ENCODE peak calls at places on chromosomes 4 and X, in four cellular contexts. O, S, L and P are unnamed samples. For H3K4me1, the result is how much of the 10 kb centered on the place peaks cover.

GRCh38 chrX:74349387-74349786 is 45.4 kb downstream of the ZCCHC13 start:
- DNase-seq in L (no peak), O (peak), S (no peak), P (no peak)

GRCh38 chr4:73103799-73104503 is 34.4 kb upstream of the COX18 start:
- DNase-seq in L (no peak), S (no peak), O (no peak), P (no peak)

GRCh38 chr4:2825740-2826139 is 17.9 kb upstream of the ADD1 start:
- DNase-seq in L (no peak), O (no peak), S (no peak), P (no peak)

GRCh38 chr4:152575533-152575932 is 39.6 kb upstream of the FBXW7 start:
- DNase-seq in S (no peak), O (no peak), L (no peak), P (no peak)

GRCh38 chrX:54357414-54358377 is at the start of gene WNK3:
- DNase-seq in O (peak), L (peak), S (peak), P (peak)

GRCh38 chrX:1384738-1385250 is 7.1 kb downstream of the SLC25A6 start:
- DNase-seq in O (no peak), S (no peak), L (no peak), P (peak)

GRCh38 chrX:120419465-120419864 is 49.6 kb downstream of the LAMP2 start:
- DNase-seq in O (no peak), L (no peak), S (no peak), P (no peak)

GRCh38 chr4:100819505-100819904 is 301.7 kb upstream of the EMCN start:
- DNase-seq in O (no peak), L (no peak), S (no peak), P (no peak)

GRCh38 chrX:30812326-30812725 is 76.7 kb downstream of the TAB3 start:
- DNase-seq in S (no peak), L (no peak), O (no peak), P (no peak)

GRCh38 chr4:128346054-128346716 is 58.6 kb upstream of the PGRMC2 start:
- DNase-seq in L (no peak), O (no peak), S (no peak), P (no peak)

GRCh38 chrX:53085661-53086229 is 3.6 kb downstream of the TSPYL2 start:
- DNase-seq in S (no peak), L (no peak), O (no peak), P (no peak)

GRCh38 chr4:80594696-80595095 is 259.2 kb downstream of the CFAP299 start:
- DNase-seq in S (no peak), L (no peak), O (no peak), P (no peak)

GRCh38 chr4:70788733-70789132 is 51.0 kb downstream of the GRSF1 start:
- DNase-seq in L (no peak), S (no peak), O (peak), P (no peak)

GRCh38 chr4:77599378-77599777 is 6.2 kb upstream of the CXCL13 start:
- DNase-seq in S (peak), O (no peak), L (no peak), P (no peak)
- H3K27ac ChIP-seq in S (no peak), O (no peak), L (no peak), P (no peak)

GRCh38 chr4:110617095-110617494 is 5.8 kb downstream of the PITX2 start:
- DNase-seq in O (no peak), S (no peak), L (no peak), P (no peak)

GRCh38 chr4:110619401-110620247 is 3.3 kb downstream of the PITX2 start:
- DNase-seq in S (no peak), O (peak), L (no peak), P (no peak)

GRCh38 chr4:110619001-110619350 is 3.9 kb downstream of the PITX2 start:
- DNase-seq in O (peak), L (no peak), S (no peak), P (no peak)

GRCh38 chr4:110616162-110617062 is 6.5 kb downstream of the PITX2 start:
- DNase-seq in S (no peak), O (no peak), L (no peak), P (no peak)

GRCh38 chr4:110618091-110619000 is 4.5 kb downstream of the PITX2 start:
- DNase-seq in O (peak), S (no peak), L (no peak), P (no peak)
- H3K4me1 ChIP-seq in O (under half), S (under half), L (half or more), P (under half)

DNA sequence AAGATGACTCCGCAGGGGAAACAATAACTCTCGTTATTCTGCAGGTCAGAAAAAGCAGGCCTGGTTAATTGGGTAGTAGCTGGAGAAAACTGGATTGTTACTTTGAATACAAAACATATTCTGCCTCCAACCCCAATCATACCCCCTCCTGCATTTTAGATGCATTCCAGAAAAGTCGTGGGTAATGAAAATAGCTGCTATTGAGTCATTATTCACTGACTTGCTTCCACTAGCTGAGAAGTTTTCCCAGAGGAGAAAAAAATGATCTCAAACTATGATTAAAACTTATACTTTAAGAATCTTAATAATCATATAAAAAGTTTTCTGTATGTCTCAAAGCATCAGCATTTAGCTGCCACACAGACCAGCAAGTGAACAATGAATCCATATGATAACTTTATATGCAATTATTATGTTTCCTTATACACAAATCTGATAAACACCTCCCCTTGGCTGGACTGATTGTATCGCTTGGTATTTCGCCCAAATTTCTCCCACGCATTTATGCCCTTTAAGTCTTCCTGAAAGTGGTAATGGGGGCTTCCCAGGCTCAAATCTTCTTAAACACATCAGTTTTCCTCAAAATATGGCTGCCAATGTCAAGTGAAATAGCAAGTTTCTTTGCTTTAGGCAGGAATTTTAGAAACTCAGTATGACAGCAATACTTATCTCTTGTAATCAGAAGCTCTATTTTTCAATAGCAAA is 181.0 kb downstream of the LDB2 start:
- DNase-seq in S (no peak), O (no peak), L (no peak), P (no peak)
- H3K27ac ChIP-seq in S (no peak), O (no peak), L (no peak), P (no peak)

GRCh38 chr4:23888421-23889319 is 1.2 kb downstream of the PPARGC1A start:
- DNase-seq in L (peak), O (no peak), S (no peak), P (no peak)
- H3K4me1 ChIP-seq in L (under half), O (under half), S (under half), P (under half)

DNA sequence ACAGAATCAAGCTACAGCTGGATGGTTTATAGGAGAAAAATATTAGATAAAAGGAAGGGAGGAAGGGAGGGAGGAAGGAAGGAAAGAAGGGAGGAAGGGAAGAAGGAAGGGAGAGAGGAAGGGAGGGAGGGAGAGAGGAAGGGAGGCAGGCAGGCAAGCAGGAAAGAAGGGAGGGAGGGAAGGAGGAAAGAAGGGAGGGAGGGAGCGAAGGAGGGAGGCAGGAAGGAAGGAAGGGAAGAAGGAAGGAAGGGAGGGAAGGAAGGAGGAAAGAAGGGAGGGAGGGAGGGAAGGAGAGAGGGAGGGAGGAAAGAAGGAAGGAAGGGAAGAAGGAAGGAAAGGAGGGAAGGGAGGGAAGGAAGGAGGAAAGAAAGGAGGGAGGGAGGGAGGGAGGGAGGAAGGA is 77.9 kb upstream of the C1QTNF7 start:
- DNase-seq in L (no peak), S (no peak), O (no peak), P (no peak)
- H3K27ac ChIP-seq in L (no peak), S (no peak), O (no peak), P (no peak)

GRCh38 chr4:173189117-173189693 is 20.6 kb downstream of the GALNT7 start:
- DNase-seq in L (no peak), S (no peak), O (no peak), P (no peak)
- H3K4me1 ChIP-seq in L (under half), S (under half), O (under half), P (under half)

DNA sequence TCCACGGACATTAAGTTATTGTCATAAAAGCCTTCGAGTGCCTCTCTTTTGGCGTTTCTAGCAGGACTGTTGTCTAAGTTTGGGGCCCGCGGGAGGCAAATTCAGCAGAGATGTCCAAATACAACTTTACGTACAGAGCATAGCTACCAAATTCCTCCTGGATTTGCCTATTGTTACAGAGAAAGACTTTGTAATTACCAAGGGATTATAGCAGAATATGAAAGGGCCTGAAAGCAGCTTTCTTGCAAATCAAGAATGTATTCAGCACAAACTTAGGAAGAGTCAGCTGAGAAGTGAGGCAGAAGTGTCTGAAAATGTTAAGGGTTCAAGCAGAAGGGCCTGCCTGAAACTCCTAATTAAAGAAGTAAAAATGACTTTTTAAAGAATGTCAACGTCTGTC is 1053.5 kb upstream of the TENM3 start:
- DNase-seq in L (no peak), S (no peak), O (no peak), P (no peak)
- H3K27ac ChIP-seq in L (no peak), S (no peak), O (no peak), P (no peak)

GRCh38 chr4:102599455-102599854 is 98.3 kb downstream of the NFKB1 start:
- DNase-seq in L (no peak), O (peak), S (no peak), P (no peak)
- H3K4me1 ChIP-seq in L (under half), O (under half), S (under half), P (under half)

GRCh38 chrX:153312842-153313241 is 8.7 kb downstream of the PNMA6F start:
- DNase-seq in S (no peak), O (no peak), L (no peak), P (no peak)
- H3K27ac ChIP-seq in S (no peak), O (no peak), L (no peak), P (no peak)